ENCODE peak calls at places on chromosomes 6 and 20, in nine cellular contexts. C is ovary, A is GM13977, X is AG09319, H is substantia nigra, G is HEK293T, Z is GM03348, P is T1000, Y is AG10803. J is an unnamed sample.

GRCh38 chr6:36197739-36198221 is 1.2 kb downstream of the BRPF3 start:
- DNase-seq in A (no peak), Z (no peak), C (peak; percentile 49), H (peak; percentile 27), Y (peak; percentile 2), G (no peak), X (no peak), P (no peak), J (peak; percentile 15)

GRCh38 chr6:36605102-36605501 is 10.9 kb downstream of the SRSF3 start:
- DNase-seq in C (peak; percentile 6), X (no peak), Z (no peak), Y (no peak), P (no peak), H (no peak), G (no peak), A (no peak), J (no peak)

GRCh38 chr6:20200761-20201160 is 11.5 kb downstream of the MBOAT1 start:
- DNase-seq in Y (peak; percentile 5), A (no peak), P (no peak), C (peak; percentile 46), H (no peak), G (no peak), Z (no peak), X (no peak), J (no peak)

GRCh38 chr6:113358063-113358583 is 499.0 kb upstream of the MARCKS start:
- DNase-seq in X (no peak), G (no peak), A (no peak), Y (no peak), P (no peak), H (no peak), Z (no peak), C (no peak), J (no peak)

GRCh38 chr6:168699631-168700315 is 258.8 kb downstream of the SMOC2 start:
- DNase-seq in G (no peak), Y (no peak), P (no peak), A (no peak), X (no peak), Z (no peak), H (peak; percentile 71), C (peak; percentile 79), J (peak; percentile 1)

GRCh38 chr6:25370175-25371036 is 91.2 kb downstream of the CARMIL1 start:
- DNase-seq in X (no peak), C (no peak), G (no peak), A (no peak), P (no peak), Y (no peak), Z (no peak), H (no peak), J (no peak)

GRCh38 chr20:41170386-41171105 is 33.2 kb downstream of the PLCG1 start:
- DNase-seq in Z (no peak), P (no peak), Y (no peak), H (no peak), C (no peak), X (no peak), A (no peak), G (no peak), J (no peak)

GRCh38 chr6:84762220-84762940 is 2.0 kb downstream of the TBX18 start:
- DNase-seq in G (peak; percentile 40), C (no peak), X (no peak), P (peak; percentile 65), Z (peak; percentile 62), A (no peak), Y (peak; percentile 64), H (no peak), J (no peak)

GRCh38 chr20:26135325-26136110 is 438.9 kb upstream of the ZNF337 start:
- DNase-seq in A (no peak), C (no peak), Z (no peak), X (no peak), G (no peak), Y (no peak), H (no peak), P (peak; percentile 6), J (no peak)

GRCh38 chr6:36666726-36667591 is 11.6 kb upstream of the CDKN1A start:
- DNase-seq in X (peak; percentile 90), P (peak; percentile 76), Y (peak; percentile 98), A (peak; percentile 76), Z (peak; percentile 84), H (peak; percentile 82), G (peak; percentile 56), C (peak; percentile 92), J (peak; percentile 78)

GRCh38 chr6:24193364-24193763 is 67.3 kb downstream of the NRSN1 start:
- DNase-seq in H (no peak), A (no peak), Y (no peak), P (no peak), X (no peak), Z (no peak), G (no peak), C (no peak), J (no peak)

GRCh38 chr6:11805259-11806053 is 26.9 kb upstream of the ADTRP start:
- DNase-seq in P (no peak), Y (no peak), C (no peak), Z (no peak), A (no peak), H (no peak), X (no peak), G (no peak), J (no peak)

GRCh38 chr20:41340327-41341055 is at the start of gene LPIN3:
- DNase-seq in A (peak; percentile 83), X (peak; percentile 74), P (peak; percentile 92), C (peak; percentile 89), Y (peak; percentile 90), Z (peak; percentile 97), H (peak; percentile 34), G (peak; percentile 96), J (peak; percentile 76)

GRCh38 chr20:14334306-14334930 is 3.0 kb downstream of the FLRT3 start:
- DNase-seq in Y (peak; percentile 48), Z (peak; percentile 50), H (peak; percentile 51), G (peak; percentile 56), A (no peak), P (peak; percentile 15), C (peak; percentile 62), X (peak; percentile 20), J (peak; percentile 62)

GRCh38 chr6:111852704-111853103 is 20.5 kb downstream of the FYN start:
- DNase-seq in H (no peak), X (no peak), Z (peak; percentile 17), P (no peak), Y (peak; percentile 81), A (no peak), G (no peak), C (no peak), J (no peak)

GRCh38 chr6:44264154-44265002 is 973 bp downstream of the NFKBIE start:
- DNase-seq in A (peak; percentile 78), H (no peak), Y (no peak), X (no peak), P (no peak), C (no peak), G (no peak), Z (no peak), J (no peak)

GRCh38 chr6:41702089-41702745 is 33.2 kb downstream of the TFEB start:
- DNase-seq in Z (no peak), H (no peak), A (no peak), G (no peak), Y (no peak), C (no peak), P (no peak), X (no peak), J (no peak)

GRCh38 chr6:169171951-169172350 is 81.7 kb downstream of the THBS2 start:
- DNase-seq in X (peak; percentile 75), Y (peak; percentile 94), G (no peak), H (no peak), Z (no peak), P (no peak), A (no peak), C (no peak), J (no peak)

GRCh38 chr6:1616556-1617463 is 7.1 kb downstream of the FOXC1 start:
- DNase-seq in P (no peak), A (no peak), Z (no peak), H (no peak), X (no peak), G (no peak), Y (no peak), C (no peak), J (peak; percentile 24)

GRCh38 chr20:22673467-22673866 is 89.1 kb upstream of the FOXA2 start:
- DNase-seq in X (no peak), C (no peak), Y (no peak), G (no peak), H (no peak), Z (no peak), P (no peak), A (no peak), J (no peak)

GRCh38 chr6:111589366-111589765 is 16.3 kb downstream of the TRAF3IP2 start:
- DNase-seq in Y (peak; percentile 96), C (no peak), H (no peak), P (peak; percentile 32), A (no peak), Z (peak; percentile 85), G (no peak), X (peak; percentile 78), J (no peak)

GRCh38 chr6:116446399-116446798 is 14.8 kb upstream of the CALHM6 start:
- DNase-seq in P (no peak), Z (peak; percentile 39), X (no peak), A (no peak), G (no peak), H (no peak), Y (peak; percentile 63), C (no peak), J (no peak)

GRCh38 chr6:111171577-111172400 is 84.5 kb downstream of the SLC16A10 start:
- DNase-seq in H (no peak), G (no peak), A (peak; percentile 31), C (no peak), P (no peak), X (no peak), Z (no peak), Y (no peak), J (no peak)

GRCh38 chr6:52596371-52597028 is 19.6 kb upstream of the TRAM2 start:
- DNase-seq in G (no peak), X (no peak), H (no peak), P (no peak), A (no peak), C (no peak), Y (peak; percentile 82), Z (peak; percentile 68), J (no peak)

GRCh38 chr6:101926149-101926925 is 532.8 kb downstream of the GRIK2 start:
- DNase-seq in X (no peak), H (no peak), Z (peak; percentile 37), C (no peak), Y (peak; percentile 61), A (no peak), P (no peak), G (no peak), J (no peak)

GRCh38 chr20:63090682-63091571 is 84.2 kb upstream of the BHLHE23 start:
- DNase-seq in X (no peak), P (no peak), H (no peak), G (no peak), Z (no peak), C (peak; percentile 4), Y (no peak), A (no peak), J (no peak)

GRCh38 chr6:72363844-72364740 is 257.8 kb upstream of the KCNQ5 start:
- DNase-seq in X (peak; percentile 56), Y (peak; percentile 93), H (peak; percentile 25), P (peak; percentile 74), Z (peak; percentile 87), G (no peak), A (no peak), C (peak; percentile 22), J (no peak)

GRCh38 chr6:149501768-149502167 is 17.0 kb upstream of the ZC3H12D start:
- DNase-seq in A (no peak), G (no peak), X (no peak), H (no peak), P (no peak), Z (no peak), C (no peak), Y (no peak), J (no peak)

GRCh38 chr6:14518515-14519217 is 401.1 kb downstream of the CD83 start:
- DNase-seq in C (no peak), X (no peak), H (no peak), A (no peak), G (no peak), P (no peak), Z (peak; percentile 58), Y (peak; percentile 81), J (no peak)

GRCh38 chr20:25672659-25673058 is 24.0 kb downstream of the ZNF337 start:
- DNase-seq in Y (no peak), G (no peak), A (no peak), H (no peak), P (no peak), C (no peak), Z (no peak), X (no peak), J (no peak)

GRCh38 chr20:25017257-25017803 is 24.8 kb upstream of the APMAP start:
- DNase-seq in G (no peak), H (no peak), Z (no peak), C (peak; percentile 7), Y (no peak), X (no peak), P (no peak), A (no peak), J (no peak)

J was measured in retina.